ENCODE peak calls at places on chromosomes 5 and 9, in seven cellular contexts. One of them, this sample, is unnamed.
A peak's percentile ranks its signal among the peaks of the same experiment; 100 is the strongest.

GRCh38 chr5:8829322-8830029 is 716.4 kb downstream of the SEMA5A start:
- DNase-seq in IMR-90: peak; percentile 100
- DNase-seq in mesendoderm: peak; percentile 88
- DNase-seq in neuronal stem cell: no peak
- DNase-seq in H9: no peak
- DNase-seq in trophoblast cell: peak; percentile 71
- DNase-seq in H1: no peak
- DNase-seq in this sample: peak; percentile 99

GRCh38 chr9:121601234-121601633 is 50.2 kb upstream of the DAB2IP start:
- DNase-seq in IMR-90: no peak
- DNase-seq in mesendoderm: no peak
- DNase-seq in neuronal stem cell: no peak
- DNase-seq in H9: no peak
- DNase-seq in trophoblast cell: peak; percentile 79
- DNase-seq in H1: no peak
- DNase-seq in this sample: peak; percentile 74

GRCh38 chr9:72154468-72155281 is 5.4 kb downstream of the GDA start:
- DNase-seq in IMR-90: no peak
- DNase-seq in mesendoderm: no peak
- DNase-seq in neuronal stem cell: no peak
- DNase-seq in H9: no peak
- DNase-seq in trophoblast cell: no peak
- DNase-seq in H1: no peak
- DNase-seq in this sample: no peak

GRCh38 chr9:136354592-136355085 is 8.9 kb downstream of the DNLZ start:
- DNase-seq in IMR-90: peak; percentile 27
- DNase-seq in mesendoderm: no peak
- DNase-seq in neuronal stem cell: no peak
- DNase-seq in H9: no peak
- DNase-seq in trophoblast cell: no peak
- DNase-seq in H1: no peak
- DNase-seq in this sample: no peak

GRCh38 chr5:19902316-19902934 is 85.6 kb downstream of the CDH18 start:
- DNase-seq in IMR-90: no peak
- DNase-seq in mesendoderm: peak; percentile 77
- DNase-seq in neuronal stem cell: no peak
- DNase-seq in H9: peak; percentile 37
- DNase-seq in trophoblast cell: no peak
- DNase-seq in H1: no peak
- DNase-seq in this sample: no peak

GRCh38 chr9:36625006-36625600 is 52.4 kb downstream of the MELK start:
- DNase-seq in IMR-90: peak; percentile 90
- DNase-seq in mesendoderm: no peak
- DNase-seq in neuronal stem cell: no peak
- DNase-seq in H9: no peak
- DNase-seq in trophoblast cell: no peak
- DNase-seq in H1: no peak
- DNase-seq in this sample: peak; percentile 78

GRCh38 chr5:135890296-135890695 is 5.3 kb downstream of the IL9 start:
- DNase-seq in IMR-90: no peak
- DNase-seq in mesendoderm: no peak
- DNase-seq in neuronal stem cell: no peak
- DNase-seq in H9: no peak
- DNase-seq in trophoblast cell: no peak
- DNase-seq in H1: no peak
- DNase-seq in this sample: no peak

GRCh38 chr9:97786341-97786740 is 66.7 kb upstream of the FOXE1 start:
- DNase-seq in IMR-90: peak; percentile 55
- DNase-seq in mesendoderm: peak; percentile 68
- DNase-seq in neuronal stem cell: no peak
- DNase-seq in H9: no peak
- DNase-seq in trophoblast cell: peak; percentile 31
- DNase-seq in H1: no peak
- DNase-seq in this sample: peak; percentile 3

GRCh38 chr5:57303985-57304384 is 130.1 kb downstream of the GPBP1 start:
- DNase-seq in IMR-90: no peak
- DNase-seq in mesendoderm: peak; percentile 53
- DNase-seq in neuronal stem cell: no peak
- DNase-seq in H9: peak; percentile 60
- DNase-seq in trophoblast cell: no peak
- DNase-seq in H1: no peak
- DNase-seq in this sample: no peak

GRCh38 chr5:147485046-147485445 is 24.8 kb downstream of the DPYSL3 start:
- DNase-seq in IMR-90: peak; percentile 56
- DNase-seq in mesendoderm: no peak
- DNase-seq in neuronal stem cell: no peak
- DNase-seq in H9: no peak
- DNase-seq in trophoblast cell: no peak
- DNase-seq in H1: no peak
- DNase-seq in this sample: peak; percentile 50

GRCh38 chr5:55924744-55925143 is 70.0 kb downstream of the IL6ST start:
- DNase-seq in IMR-90: no peak
- DNase-seq in mesendoderm: no peak
- DNase-seq in neuronal stem cell: no peak
- DNase-seq in H9: no peak
- DNase-seq in trophoblast cell: no peak
- DNase-seq in H1: no peak
- DNase-seq in this sample: no peak

GRCh38 chr9:90385126-90385525 is 257.5 kb downstream of the DIRAS2 start:
- DNase-seq in IMR-90: no peak
- DNase-seq in mesendoderm: peak; percentile 60
- DNase-seq in neuronal stem cell: no peak
- DNase-seq in H9: no peak
- DNase-seq in trophoblast cell: no peak
- DNase-seq in H1: no peak
- DNase-seq in this sample: no peak

GRCh38 chr9:91948423-91949292 is 1.4 kb downstream of the ROR2 start:
- DNase-seq in IMR-90: peak; percentile 57
- DNase-seq in mesendoderm: peak; percentile 89
- DNase-seq in neuronal stem cell: peak; percentile 69
- DNase-seq in H9: peak; percentile 77
- DNase-seq in trophoblast cell: peak; percentile 49
- DNase-seq in H1: no peak
- DNase-seq in this sample: peak; percentile 69

GRCh38 chr5:167967494-167968180 is 323.8 kb upstream of the WWC1 start:
- DNase-seq in IMR-90: no peak
- DNase-seq in mesendoderm: peak; percentile 45
- DNase-seq in neuronal stem cell: no peak
- DNase-seq in H9: no peak
- DNase-seq in trophoblast cell: no peak
- DNase-seq in H1: no peak
- DNase-seq in this sample: peak; percentile 41

GRCh38 chr5:21680196-21680595 is 1172.9 kb downstream of the CDH12 start:
- DNase-seq in IMR-90: peak; percentile 93
- DNase-seq in mesendoderm: no peak
- DNase-seq in neuronal stem cell: no peak
- DNase-seq in H9: no peak
- DNase-seq in trophoblast cell: peak; percentile 61
- DNase-seq in H1: no peak
- DNase-seq in this sample: peak; percentile 23

GRCh38 chr5:107576736-107577440 is 93.8 kb downstream of the EFNA5 start:
- DNase-seq in IMR-90: no peak
- DNase-seq in mesendoderm: no peak
- DNase-seq in neuronal stem cell: no peak
- DNase-seq in H9: no peak
- DNase-seq in trophoblast cell: peak; percentile 96
- DNase-seq in H1: no peak
- DNase-seq in this sample: no peak

GRCh38 chr9:114884787-114885452 is 45.5 kb downstream of the TNFSF8 start:
- DNase-seq in IMR-90: peak; percentile 22
- DNase-seq in mesendoderm: no peak
- DNase-seq in neuronal stem cell: no peak
- DNase-seq in H9: no peak
- DNase-seq in trophoblast cell: no peak
- DNase-seq in H1: no peak
- DNase-seq in this sample: peak; percentile 42

GRCh38 chr5:147410496-147411395 is 99.1 kb downstream of the DPYSL3 start:
- DNase-seq in IMR-90: no peak
- DNase-seq in mesendoderm: no peak
- DNase-seq in neuronal stem cell: no peak
- DNase-seq in H9: no peak
- DNase-seq in trophoblast cell: peak; percentile 73
- DNase-seq in H1: no peak
- DNase-seq in this sample: no peak

GRCh38 chr9:135480071-135480941 is 724 bp downstream of the PPP1R26 start:
- DNase-seq in IMR-90: peak; percentile 20
- DNase-seq in mesendoderm: peak; percentile 75
- DNase-seq in neuronal stem cell: peak; percentile 27
- DNase-seq in H9: peak; percentile 54
- DNase-seq in trophoblast cell: peak; percentile 46
- DNase-seq in H1: no peak
- DNase-seq in this sample: peak; percentile 57

GRCh38 chr5:54469655-54470054 is 14.2 kb downstream of the HSPB3 start:
- DNase-seq in IMR-90: peak; percentile 18
- DNase-seq in mesendoderm: no peak
- DNase-seq in neuronal stem cell: no peak
- DNase-seq in H9: no peak
- DNase-seq in trophoblast cell: no peak
- DNase-seq in H1: no peak
- DNase-seq in this sample: peak; percentile 41

GRCh38 chr9:114856210-114856941 is 50.5 kb upstream of the TNFSF15 start:
- DNase-seq in IMR-90: peak; percentile 82
- DNase-seq in mesendoderm: no peak
- DNase-seq in neuronal stem cell: no peak
- DNase-seq in H9: no peak
- DNase-seq in trophoblast cell: no peak
- DNase-seq in H1: no peak
- DNase-seq in this sample: peak; percentile 56

GRCh38 chr5:73814234-73814846 is 188.3 kb downstream of the ARHGEF28 start:
- DNase-seq in IMR-90: no peak
- DNase-seq in mesendoderm: no peak
- DNase-seq in neuronal stem cell: no peak
- DNase-seq in H9: no peak
- DNase-seq in trophoblast cell: no peak
- DNase-seq in H1: no peak
- DNase-seq in this sample: no peak

GRCh38 chr5:73812962-73813588 is 187.1 kb downstream of the ARHGEF28 start:
- DNase-seq in IMR-90: no peak
- DNase-seq in mesendoderm: no peak
- DNase-seq in neuronal stem cell: no peak
- DNase-seq in H9: no peak
- DNase-seq in trophoblast cell: no peak
- DNase-seq in H1: no peak
- DNase-seq in this sample: no peak

GRCh38 chr5:73816656-73817420 is 190.8 kb downstream of the ARHGEF28 start:
- DNase-seq in IMR-90: peak; percentile 92
- DNase-seq in mesendoderm: no peak
- DNase-seq in neuronal stem cell: no peak
- DNase-seq in H9: no peak
- DNase-seq in trophoblast cell: no peak
- DNase-seq in H1: no peak
- DNase-seq in this sample: peak; percentile 67

GRCh38 chr5:73818357-73818756 is 192.4 kb downstream of the ARHGEF28 start:
- DNase-seq in IMR-90: peak; percentile 90
- DNase-seq in mesendoderm: no peak
- DNase-seq in neuronal stem cell: no peak
- DNase-seq in H9: no peak
- DNase-seq in trophoblast cell: peak; percentile 57
- DNase-seq in H1: no peak
- DNase-seq in this sample: no peak

GRCh38 chr5:73815631-73816030 is 189.6 kb downstream of the ARHGEF28 start:
- DNase-seq in IMR-90: peak; percentile 67
- DNase-seq in mesendoderm: no peak
- DNase-seq in neuronal stem cell: no peak
- DNase-seq in H9: no peak
- DNase-seq in trophoblast cell: no peak
- DNase-seq in H1: no peak
- DNase-seq in this sample: no peak
- H3K27ac ChIP-seq in IMR-90: peak overlapping the region; percentile 67
- H3K27ac ChIP-seq in mesendoderm: no peak overlapping the region
- H3K27ac ChIP-seq in neuronal stem cell: no peak overlapping the region
- H3K27ac ChIP-seq in H9: no peak overlapping the region
- H3K27ac ChIP-seq in trophoblast cell: no peak overlapping the region
- H3K27ac ChIP-seq in H1: no peak overlapping the region
- H3K27ac ChIP-seq in this sample: peak overlapping the region; percentile 96

GRCh38 chr5:105849701-105850100 is 1821.0 kb downstream of the EFNA5 start:
- DNase-seq in IMR-90: peak; percentile 70
- DNase-seq in mesendoderm: no peak
- DNase-seq in neuronal stem cell: no peak
- DNase-seq in H9: no peak
- DNase-seq in trophoblast cell: no peak
- DNase-seq in H1: no peak
- DNase-seq in this sample: no peak
- H3K23ac ChIP-seq in IMR-90: no peak overlapping the region
- H3K23ac ChIP-seq in mesendoderm: no peak overlapping the region
- H3K23ac ChIP-seq in neuronal stem cell: no peak overlapping the region
- H3K23ac ChIP-seq in H9: no peak overlapping the region
- H3K23ac ChIP-seq in trophoblast cell: no peak overlapping the region
- H3K23ac ChIP-seq in H1: no peak overlapping the region
- H3K23ac ChIP-seq in this sample: no peak overlapping the region

GRCh38 chr5:159161361-159162214 is 47.8 kb downstream of the RNF145 start:
- DNase-seq in IMR-90: peak; percentile 50
- DNase-seq in mesendoderm: no peak
- DNase-seq in neuronal stem cell: no peak
- DNase-seq in H9: no peak
- DNase-seq in trophoblast cell: no peak
- DNase-seq in H1: no peak
- DNase-seq in this sample: no peak

GRCh38 chr5:159157552-159157951 is 51.8 kb downstream of the RNF145 start:
- DNase-seq in IMR-90: no peak
- DNase-seq in mesendoderm: no peak
- DNase-seq in neuronal stem cell: no peak
- DNase-seq in H9: no peak
- DNase-seq in trophoblast cell: no peak
- DNase-seq in H1: no peak
- DNase-seq in this sample: no peak

GRCh38 chr5:159163700-159164044 is 45.7 kb downstream of the RNF145 start:
- DNase-seq in IMR-90: no peak
- DNase-seq in mesendoderm: no peak
- DNase-seq in neuronal stem cell: no peak
- DNase-seq in H9: no peak
- DNase-seq in trophoblast cell: no peak
- DNase-seq in H1: no peak
- DNase-seq in this sample: no peak

GRCh38 chr5:159166416-159166815 is 42.9 kb downstream of the RNF145 start:
- DNase-seq in IMR-90: no peak
- DNase-seq in mesendoderm: no peak
- DNase-seq in neuronal stem cell: no peak
- DNase-seq in H9: no peak
- DNase-seq in trophoblast cell: no peak
- DNase-seq in H1: no peak
- DNase-seq in this sample: no peak

GRCh38 chr5:159163027-159163699 is 46.2 kb downstream of the RNF145 start:
- DNase-seq in IMR-90: peak; percentile 94
- DNase-seq in mesendoderm: no peak
- DNase-seq in neuronal stem cell: no peak
- DNase-seq in H9: no peak
- DNase-seq in trophoblast cell: peak; percentile 42
- DNase-seq in H1: no peak
- DNase-seq in this sample: peak; percentile 77
- H3K27ac ChIP-seq in IMR-90: peak overlapping the region; percentile 31
- H3K27ac ChIP-seq in mesendoderm: no peak overlapping the region
- H3K27ac ChIP-seq in neuronal stem cell: no peak overlapping the region
- H3K27ac ChIP-seq in H9: no peak overlapping the region
- H3K27ac ChIP-seq in trophoblast cell: peak overlapping the region; percentile 9
- H3K27ac ChIP-seq in H1: no peak overlapping the region
- H3K27ac ChIP-seq in this sample: peak overlapping the region; percentile 83

DNA sequence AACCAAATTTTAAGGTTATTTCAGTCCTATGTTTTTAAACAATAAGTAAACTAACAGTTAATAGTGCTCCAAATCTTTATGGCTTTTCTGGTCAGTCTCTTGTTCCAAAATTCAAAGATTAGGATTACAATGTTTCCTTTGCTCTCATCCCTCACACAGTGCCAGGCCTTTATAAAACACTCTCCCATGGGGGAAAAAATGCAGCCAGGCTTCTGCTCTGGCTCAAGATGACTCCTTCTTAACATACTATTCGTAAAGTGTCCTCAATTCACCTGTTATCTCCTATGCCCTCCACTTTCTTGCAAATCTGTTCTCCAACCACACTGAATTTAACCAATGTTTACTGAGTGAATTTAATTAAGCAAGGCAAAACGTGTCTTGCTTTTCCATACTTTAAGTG is 1.4 kb downstream of the CEP120 start:
- DNase-seq in IMR-90: no peak
- DNase-seq in mesendoderm: no peak
- DNase-seq in neuronal stem cell: no peak
- DNase-seq in H9: no peak
- DNase-seq in trophoblast cell: no peak
- DNase-seq in H1: no peak
- DNase-seq in this sample: peak; percentile 12
- H3K23ac ChIP-seq in IMR-90: no peak overlapping the region
- H3K23ac ChIP-seq in mesendoderm: no peak overlapping the region
- H3K23ac ChIP-seq in neuronal stem cell: no peak overlapping the region
- H3K23ac ChIP-seq in H9: no peak overlapping the region
- H3K23ac ChIP-seq in trophoblast cell: peak overlapping the region; percentile 29
- H3K23ac ChIP-seq in H1: no peak overlapping the region
- H3K23ac ChIP-seq in this sample: peak overlapping the region; percentile 25